ENCODE peak calls at places on chromosomes 4 and X, in six cellular contexts. Z is IMR-90, F is mesenchymal stem cell, Q is mesendoderm, C is neuronal stem cell, T is trophoblast cell. P is an unnamed sample.

GRCh38 chr4:21948347-21949072 is at the start of gene KCNIP4:
- DNase-seq in Q (peak; percentile 52), T (no peak), Z (no peak), C (peak; percentile 63), F (peak; percentile 12), P (peak; percentile 64)

GRCh38 chr4:42083816-42084215 is 68.6 kb downstream of the BEND4 start:
- DNase-seq in T (no peak), F (peak; percentile 9), C (no peak), Z (peak; percentile 21), Q (no peak), P (no peak)

GRCh38 chr4:52780206-52780605 is 29.0 kb upstream of the ERVMER34-1 start:
- DNase-seq in C (no peak), F (no peak), Z (peak; percentile 57), T (no peak), Q (no peak), P (no peak)

GRCh38 chr4:88893961-88894360 is 163.0 kb downstream of the FAM13A start:
- DNase-seq in T (peak; percentile 6), Q (no peak), Z (peak; percentile 37), C (no peak), F (no peak), P (no peak)

GRCh38 chr4:3107271-3108185 is 33.0 kb downstream of the HTT start:
- DNase-seq in F (peak; percentile 62), Q (peak; percentile 29), Z (no peak), C (no peak), T (peak; percentile 58), P (no peak)

GRCh38 chrX:71171110-71171801 is 26.6 kb downstream of the NLGN3 start:
- DNase-seq in C (no peak), T (no peak), Z (no peak), F (no peak), Q (no peak), P (no peak)

GRCh38 chr4:153759407-153760226 is at the start of gene RNF175:
- DNase-seq in Z (no peak), C (no peak), F (no peak), T (no peak), Q (peak; percentile 89), P (peak; percentile 63)

GRCh38 chrX:136765957-136766356 is 14.8 kb downstream of the ARHGEF6 start:
- DNase-seq in T (no peak), Z (no peak), C (no peak), Q (peak; percentile 26), F (no peak), P (no peak)

GRCh38 chr4:71130827-71131603 is 137.6 kb downstream of the DCK start:
- DNase-seq in Q (peak; percentile 20), Z (peak; percentile 89), C (no peak), F (peak; percentile 50), T (peak; percentile 71), P (no peak)

GRCh38 chrX:79573760-79574159 is 206.6 kb upstream of the ITM2A start:
- DNase-seq in F (no peak), C (no peak), Z (no peak), T (no peak), Q (no peak), P (no peak)

GRCh38 chr4:150518559-150518958 is 63.4 kb upstream of the MAB21L2 start:
- DNase-seq in Z (peak; percentile 70), Q (peak; percentile 42), C (no peak), T (peak; percentile 29), F (peak; percentile 38), P (no peak)

GRCh38 chr4:89486042-89486441 is 178.4 kb upstream of the GPRIN3 start:
- DNase-seq in Z (peak; percentile 55), Q (peak; percentile 21), C (no peak), F (peak; percentile 54), T (peak; percentile 45), P (no peak)

GRCh38 chr4:1154523-1155182 is 17.7 kb downstream of the SPON2 start:
- DNase-seq in Z (peak; percentile 25), F (peak; percentile 20), T (no peak), Q (no peak), C (no peak), P (no peak)

GRCh38 chr4:89788243-89789072 is 48.5 kb downstream of the SNCA start:
- DNase-seq in Z (peak; percentile 5), T (no peak), Q (no peak), C (no peak), F (peak; percentile 40), P (no peak)

GRCh38 chr4:86376850-86377249 is 17.0 kb upstream of the MAPK10 start:
- DNase-seq in Z (peak; percentile 4), T (peak; percentile 76), Q (peak; percentile 42), C (no peak), F (no peak), P (no peak)

GRCh38 chrX:124347242-124347641 is 879 bp downstream of the SH2D1A start:
- DNase-seq in F (no peak), C (no peak), Q (no peak), T (no peak), Z (no peak), P (no peak)

GRCh38 chr4:184103755-184104367 is 113.8 kb downstream of the ENPP6 start:
- DNase-seq in Q (peak; percentile 5), Z (no peak), F (peak; percentile 6), T (no peak), C (no peak), P (no peak)

GRCh38 chrX:39017716-39018115 is 216.5 kb downstream of the MID1IP1 start:
- DNase-seq in Q (peak; percentile 75), F (no peak), Z (no peak), T (no peak), C (peak; percentile 24), P (no peak)

GRCh38 chr4:159378056-159378616 is 275.3 kb downstream of the RAPGEF2 start:
- DNase-seq in Z (no peak), Q (no peak), C (no peak), T (no peak), F (no peak), P (no peak)

GRCh38 chr4:85486425-85487101 is 11.6 kb downstream of the ARHGAP24 start:
- DNase-seq in T (peak; percentile 71), C (no peak), F (peak; percentile 52), Q (peak; percentile 18), Z (no peak), P (no peak)

DNA sequence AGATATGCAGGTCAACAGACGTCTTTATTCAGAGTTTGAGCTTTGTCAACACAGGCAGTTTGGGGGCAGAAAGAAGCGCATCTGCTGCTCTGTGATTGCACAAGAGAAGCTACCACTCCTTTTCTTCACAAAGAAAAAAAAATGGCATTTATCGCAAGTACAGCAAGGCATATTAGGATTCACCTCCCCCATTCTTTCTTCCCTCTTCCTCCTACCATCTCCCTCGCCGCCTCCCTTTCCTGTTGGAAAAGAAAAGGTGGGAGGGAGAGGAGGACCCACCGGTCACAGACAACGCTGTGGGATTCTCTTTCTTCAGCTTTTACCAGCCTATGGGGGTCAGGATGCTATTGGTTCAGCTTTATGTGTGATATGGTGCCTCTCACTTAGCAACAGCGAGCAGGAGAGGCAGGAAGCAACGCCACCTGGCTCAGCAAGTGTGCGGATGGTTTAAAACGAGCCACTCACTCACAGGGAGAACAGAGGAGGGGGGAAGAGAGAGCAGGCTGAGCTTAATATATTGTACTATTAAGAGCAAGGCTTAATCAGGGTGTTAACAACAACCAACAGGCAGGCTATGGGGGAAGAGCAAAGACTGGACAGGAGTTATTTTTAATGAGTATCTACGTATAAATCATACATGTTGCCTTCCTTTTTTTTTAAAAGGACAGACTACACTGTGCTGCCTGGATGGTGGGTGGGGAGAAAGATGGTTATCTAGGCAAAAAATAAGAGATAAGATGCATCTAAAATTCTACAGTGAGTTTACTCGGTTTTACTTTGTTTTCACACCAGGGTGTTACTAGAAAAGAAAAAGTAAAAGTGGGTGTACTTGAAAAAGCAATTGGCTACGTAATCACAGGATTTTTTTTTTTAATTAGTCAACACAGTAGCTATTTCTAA is 104.7 kb downstream of the MAML3 start:
- DNase-seq in Q (peak; percentile 99), F (peak; percentile 44), Z (peak; percentile 57), C (peak; percentile 57), T (peak; percentile 59), P (peak; percentile 89)
- H2BK120ac ChIP-seq in Q (peak overlapping the region; percentile 76), F (peak overlapping the region; percentile 43), Z (peak overlapping the region; percentile 81), C (no peak overlapping the region), T (no peak overlapping the region), P (no peak overlapping the region)

GRCh38 chr4:126954537-126955291 is 678.0 kb upstream of the INTU start:
- DNase-seq in F (no peak), Z (no peak), Q (peak; percentile 19), T (no peak), C (no peak), P (no peak)
- H2BK120ac ChIP-seq in F (no peak overlapping the region), Z (no peak overlapping the region), Q (no peak overlapping the region), T (no peak overlapping the region), C (no peak overlapping the region), P (no peak overlapping the region)

GRCh38 chr4:5753366-5753765 is 42.4 kb downstream of the EVC start:
- DNase-seq in F (no peak), C (no peak), T (no peak), Z (no peak), Q (no peak), P (no peak)

GRCh38 chr4:5751918-5752802 is 41.2 kb downstream of the EVC start:
- DNase-seq in F (peak; percentile 86), T (no peak), Q (peak; percentile 58), Z (peak; percentile 90), C (peak; percentile 18), P (peak; percentile 90)

GRCh38 chr4:5753766-5754528 is 42.9 kb downstream of the EVC start:
- DNase-seq in T (peak; percentile 70), C (no peak), Q (no peak), F (peak; percentile 86), Z (peak; percentile 97), P (no peak)

GRCh38 chr4:5751073-5751917 is 40.3 kb downstream of the EVC start:
- DNase-seq in C (no peak), Z (peak; percentile 81), Q (no peak), T (peak; percentile 17), F (peak; percentile 92), P (peak; percentile 47)

DNA sequence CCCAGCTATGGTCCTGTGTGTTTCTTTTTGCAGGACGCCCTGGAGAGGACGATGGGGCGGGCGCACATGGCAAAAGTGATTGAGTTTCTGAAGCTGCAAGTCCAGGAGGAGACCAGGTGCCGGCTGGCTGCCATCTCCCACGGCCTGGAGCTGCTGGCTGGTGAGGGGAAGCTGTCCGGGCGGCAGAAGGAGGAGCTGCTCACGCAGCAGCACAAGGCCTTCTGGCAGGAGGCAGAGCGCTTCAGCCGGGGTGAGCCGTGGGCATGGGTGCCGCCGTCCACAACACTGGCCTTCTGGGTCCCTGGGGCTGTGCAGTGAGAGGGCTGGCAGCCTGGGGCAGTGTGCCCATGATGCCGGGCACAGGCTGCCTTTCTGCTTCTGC is 41.8 kb downstream of the EVC start:
- DNase-seq in Z (no peak), Q (no peak), T (no peak), F (no peak), C (no peak), P (peak; percentile 46)
- H2BK120ac ChIP-seq in Z (peak overlapping the region; percentile 95), Q (no peak overlapping the region), T (no peak overlapping the region), F (peak overlapping the region; percentile 34), C (no peak overlapping the region), P (no peak overlapping the region)

DNA sequence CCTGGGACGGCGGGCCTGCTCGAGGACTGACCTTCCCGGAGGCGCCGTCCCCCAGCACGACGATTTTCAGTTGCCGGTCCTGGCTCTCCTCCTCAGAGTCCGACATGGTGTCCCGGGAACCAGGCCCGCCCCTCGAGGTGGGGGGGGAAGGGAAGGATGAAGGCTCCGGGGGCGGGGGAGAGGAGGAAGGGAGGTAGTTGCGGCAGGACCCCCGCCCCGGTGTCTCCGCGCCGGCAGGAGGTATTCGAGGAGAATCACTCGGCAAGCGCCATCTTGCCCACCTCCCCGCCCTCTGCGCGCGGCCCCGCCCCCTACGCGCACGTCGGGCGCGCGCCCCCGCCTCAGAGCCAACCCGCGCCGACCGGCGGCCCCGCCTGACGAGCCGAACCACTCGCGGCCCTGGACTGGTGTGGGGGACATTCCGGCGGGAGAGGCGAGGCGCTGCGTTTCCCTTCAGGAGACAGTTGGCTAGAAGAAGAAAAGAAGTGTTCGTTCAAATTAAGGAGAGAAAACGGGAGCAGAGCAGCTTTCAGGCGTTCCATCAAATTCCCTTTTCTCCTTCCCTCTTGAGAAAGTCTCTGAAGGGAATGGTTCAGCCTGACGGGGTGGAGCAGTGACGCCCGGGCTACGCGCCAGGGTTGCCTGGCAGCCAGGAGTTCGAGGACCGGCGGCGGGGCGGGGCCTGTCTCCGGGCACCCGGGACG is at the start of gene RAB28:
- DNase-seq in C (peak; percentile 90), F (peak; percentile 95), T (peak; percentile 93), Q (peak; percentile 96), Z (peak; percentile 93), P (peak; percentile 93)
- H2BK120ac ChIP-seq in C (no peak within 1 kb of the TSS), F (peak within 1 kb of the TSS; percentile 97), T (peak within 1 kb of the TSS; percentile 99), Q (no peak within 1 kb of the TSS), Z (peak within 1 kb of the TSS; percentile 100), P (peak within 1 kb of the TSS; percentile 95)

P was measured in H9.